ENCODE peak calls at places on chromosomes 4 and X, in four cellular contexts. Y, V, F and L are unnamed samples.

GRCh38 chrX:15738686-15739016 is 581 bp downstream of the CA5B start:
- DNase-seq in Y (no peak), V (no peak), F (no peak), L (no peak)

GRCh38 chr4:98950925-98951324 is 22.0 kb upstream of the EIF4E start:
- DNase-seq in Y (no peak), V (no peak), F (no peak), L (no peak)

GRCh38 chr4:20418865-20419451 is 167.3 kb downstream of the SLIT2 start:
- DNase-seq in Y (peak; percentile 79), V (no peak), F (no peak), L (peak; percentile 48)

GRCh38 chr4:2623442-2623841 is 87.0 kb downstream of the FAM193A start:
- DNase-seq in Y (no peak), V (no peak), F (no peak), L (no peak)

GRCh38 chrX:103716967-103717366 is 6.3 kb downstream of the TMEM31 start:
- DNase-seq in Y (peak; percentile 89), V (no peak), F (no peak), L (no peak)

GRCh38 chrX:51332188-51332942 is at the start of gene NUDT10:
- DNase-seq in Y (peak; percentile 10), V (peak; percentile 81), F (no peak), L (peak; percentile 0)

GRCh38 chr4:1623821-1624518 is 60.1 kb downstream of the FAM53A start:
- DNase-seq in Y (no peak), V (no peak), F (no peak), L (no peak)

GRCh38 chrX:47608130-47608810 is 11.4 kb downstream of the SYN1 start:
- DNase-seq in Y (no peak), V (no peak), F (no peak), L (no peak)

GRCh38 chr4:164210377-164210776 is 543.6 kb upstream of the SMIM31 start:
- DNase-seq in Y (peak; percentile 4), V (no peak), F (no peak), L (no peak)

GRCh38 chr4:146023334-146023967 is 84.8 kb upstream of the ZNF827 start:
- DNase-seq in Y (no peak), V (no peak), F (no peak), L (no peak)
- TF ChIP-seq POLR2A in Y (no peak), V (no peak), F (no peak), L (no peak)

GRCh38 chr4:38667005-38667771 is 3.2 kb downstream of the KLF3 start:
- DNase-seq in Y (peak; percentile 99), V (peak; percentile 80), F (no peak), L (peak; percentile 99)
- TF ChIP-seq POLR2A in Y (peak; percentile 91), V (peak; percentile 67), F (no peak), L (peak; percentile 99)

DNA sequence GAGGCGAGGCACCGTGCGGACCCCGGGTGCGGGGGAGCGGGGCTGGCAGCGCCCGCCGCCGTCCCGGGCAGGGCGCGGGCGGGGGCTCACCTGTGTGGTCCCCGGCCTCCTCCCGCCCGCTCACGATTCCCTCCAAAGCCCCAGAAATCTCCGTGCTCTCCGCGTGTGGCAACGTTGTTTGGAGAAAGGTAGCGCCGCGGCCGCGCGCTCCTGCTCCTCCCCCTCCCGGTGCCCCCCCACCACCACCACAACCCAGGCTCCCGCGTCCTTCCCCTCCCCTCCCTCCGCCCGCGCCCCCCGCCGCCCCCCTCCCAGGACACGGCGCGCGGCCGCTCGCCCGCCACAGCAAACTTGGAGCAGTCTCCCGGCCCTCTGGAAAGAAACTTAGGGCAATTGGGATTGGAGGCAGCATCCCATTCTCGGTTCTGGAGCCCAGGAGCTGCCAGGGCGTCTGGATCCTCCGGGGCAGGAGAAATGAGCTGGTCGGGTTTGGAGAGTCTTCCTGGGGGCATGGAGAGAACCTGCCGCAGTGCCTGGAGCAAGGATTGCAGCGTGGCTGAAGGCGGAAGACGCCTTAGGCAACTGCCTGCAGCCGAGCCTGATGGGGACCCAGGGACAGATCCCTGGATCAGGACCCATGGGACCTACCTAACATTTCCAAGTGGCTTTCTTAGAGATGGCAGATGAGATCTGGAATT is 854 bp downstream of the KLF3 start:
- DNase-seq in Y (peak; percentile 56), V (peak; percentile 88), F (no peak), L (peak; percentile 82)
- TF ChIP-seq POLR2A in Y (peak; percentile 41), V (peak; percentile 44), F (no peak), L (peak; percentile 12)

GRCh38 chr4:179664628-179665027 is 2222.4 kb upstream of the AGA start:
- DNase-seq in Y (no peak), V (no peak), F (no peak), L (no peak)

GRCh38 chr4:179663641-179664431 is 2221.6 kb upstream of the AGA start:
- DNase-seq in Y (no peak), V (no peak), F (no peak), L (no peak)

GRCh38 chr4:179666226-179666625 is 2224.0 kb upstream of the AGA start:
- DNase-seq in Y (no peak), V (no peak), F (no peak), L (no peak)

DNA sequence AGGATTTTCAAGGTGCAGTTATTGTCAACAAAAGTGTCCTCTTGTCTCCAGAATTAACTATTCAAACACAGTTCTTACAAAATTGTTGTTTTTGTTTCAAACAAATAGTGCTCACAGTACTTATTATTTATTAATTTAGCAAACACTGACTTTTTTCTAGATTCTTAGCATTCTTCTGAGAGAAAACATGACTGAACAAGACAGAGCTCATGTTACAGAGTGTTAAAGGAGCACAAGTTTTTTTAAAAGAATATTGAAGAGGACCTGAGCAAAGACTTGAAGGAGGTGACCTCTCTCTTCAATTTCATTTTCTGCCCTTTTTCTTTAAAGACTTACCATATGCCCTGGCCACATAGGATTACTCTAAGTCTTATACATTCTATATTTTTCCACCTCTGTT is 2220.3 kb upstream of the AGA start:
- DNase-seq in Y (peak; percentile 52), V (no peak), F (no peak), L (no peak)
- TF ChIP-seq POLR2A in Y (no peak), V (no peak), F (no peak), L (no peak)